ENCODE peak calls at places on chromosome 13, in ten cellular contexts. X is GM12892, E is RPMI8226, D is mesothelial cell of epicardium, U is substantia nigra, I is choroid plexus epithelial cell, C is left colon, Y is aorta, M is AG10803, S is midbrain. A is an unnamed sample.

GRCh38 chr13:114010401-114011101 is 36.7 kb upstream of the C13orf46 start:
- DNase-seq in I (no peak), E (no peak), U (no peak), X (no peak), C (no peak), S (no peak), M (no peak), Y (peak; percentile 71), D (no peak), A (no peak)

GRCh38 chr13:75250526-75251183 is 231.3 kb downstream of the TBC1D4 start:
- DNase-seq in X (no peak), E (no peak), C (no peak), I (peak; percentile 86), S (no peak), D (no peak), M (peak; percentile 3), Y (no peak), U (no peak), A (no peak)

GRCh38 chr13:110270507-110270906 is 36.5 kb downstream of the COL4A1 start:
- DNase-seq in X (no peak), E (no peak), C (no peak), M (no peak), D (no peak), I (no peak), Y (no peak), S (no peak), U (no peak), A (no peak)

GRCh38 chr13:34156841-34157365 is 339.0 kb downstream of the RFC3 start:
- DNase-seq in M (peak; percentile 91), X (peak; percentile 21), I (peak; percentile 97), E (peak; percentile 20), S (no peak), D (no peak), Y (peak; percentile 89), C (peak; percentile 73), U (no peak), A (no peak)

GRCh38 chr13:60492187-60492586 is 95.2 kb downstream of the TDRD3 start:
- DNase-seq in E (no peak), D (no peak), X (no peak), M (no peak), S (no peak), Y (no peak), C (no peak), U (no peak), I (no peak), A (no peak)

GRCh38 chr13:82772802-82773201 is 1109.5 kb downstream of the SLITRK1 start:
- DNase-seq in D (no peak), S (no peak), C (no peak), U (no peak), E (no peak), X (no peak), Y (no peak), M (peak; percentile 9), I (peak; percentile 44), A (no peak)

GRCh38 chr13:111915104-111915551 is 151.8 kb upstream of the SOX1 start:
- DNase-seq in E (no peak), I (no peak), M (no peak), X (no peak), S (no peak), U (no peak), Y (no peak), C (no peak), D (no peak), A (no peak)

GRCh38 chr13:114115796-114116195 is 16.6 kb downstream of the RASA3 start:
- DNase-seq in I (no peak), E (no peak), Y (no peak), M (no peak), S (no peak), U (no peak), D (no peak), X (no peak), C (peak; percentile 12), A (no peak)

GRCh38 chr13:31761951-31762350 is 22.6 kb downstream of the RXFP2 start:
- DNase-seq in Y (no peak), C (no peak), X (no peak), I (no peak), M (peak; percentile 60), S (no peak), D (no peak), U (no peak), E (no peak), A (no peak)

GRCh38 chr13:25218011-25218410 is 45.9 kb upstream of the AMER2 start:
- DNase-seq in D (no peak), Y (no peak), U (no peak), C (no peak), I (no peak), E (no peak), X (no peak), S (no peak), M (peak; percentile 7), A (no peak)

GRCh38 chr13:46641274-46642081 is 88.5 kb downstream of the LRCH1 start:
- DNase-seq in I (peak; percentile 42), U (no peak), Y (no peak), D (no peak), X (no peak), E (no peak), M (no peak), S (no peak), C (no peak), A (no peak)

GRCh38 chr13:94640676-94641075 is 39.0 kb downstream of the GPR180 start:
- DNase-seq in Y (no peak), C (no peak), E (no peak), D (no peak), S (no peak), M (peak; percentile 11), I (peak; percentile 48), U (no peak), X (no peak), A (no peak)

GRCh38 chr13:36815069-36815468 is 4.0 kb upstream of the RFXAP start:
- DNase-seq in X (no peak), C (no peak), E (peak; percentile 38), M (no peak), D (no peak), I (no peak), U (no peak), Y (no peak), S (no peak), A (no peak)

GRCh38 chr13:79749985-79750551 is 269.1 kb downstream of the NDFIP2 start:
- DNase-seq in I (peak; percentile 100), S (no peak), Y (no peak), X (no peak), M (peak; percentile 100), D (peak; percentile 43), C (peak; percentile 10), E (no peak), U (no peak), A (no peak)

GRCh38 chr13:93621051-93621450 is 394.4 kb downstream of the GPC6 start:
- DNase-seq in I (no peak), X (no peak), C (no peak), M (no peak), D (no peak), E (no peak), Y (no peak), S (no peak), U (no peak), A (no peak)

GRCh38 chr13:113064534-113065405 is 40.8 kb upstream of the F7 start:
- DNase-seq in E (no peak), I (peak; percentile 37), X (no peak), C (no peak), U (no peak), S (no peak), D (no peak), Y (peak; percentile 74), M (peak; percentile 33), A (no peak)

GRCh38 chr13:59047546-59047945 is 1116.2 kb downstream of the DIAPH3 start:
- DNase-seq in I (peak; percentile 18), X (no peak), E (no peak), C (no peak), S (no peak), D (no peak), Y (no peak), U (no peak), M (no peak), A (no peak)

GRCh38 chr13:48156466-48156865 is 61.6 kb upstream of the MED4 start:
- DNase-seq in M (no peak), I (no peak), X (no peak), E (no peak), S (no peak), C (peak; percentile 47), D (no peak), Y (no peak), U (no peak), A (peak; percentile 63)

GRCh38 chr13:100836696-100837095 is 162.1 kb upstream of the TMTC4 start:
- DNase-seq in X (no peak), I (peak; percentile 47), U (no peak), C (no peak), S (no peak), M (no peak), Y (no peak), E (no peak), D (no peak), A (no peak)

GRCh38 chr13:52001120-52001731 is 10.0 kb downstream of the ATP7B start:
- DNase-seq in S (no peak), D (no peak), X (peak; percentile 39), Y (no peak), U (no peak), M (peak; percentile 55), E (peak; percentile 15), I (peak; percentile 71), C (no peak), A (no peak)

GRCh38 chr13:64074989-64075474 is 2659.4 kb upstream of the PCDH20 start:
- DNase-seq in E (peak; percentile 31), X (no peak), Y (peak; percentile 51), C (no peak), U (no peak), S (no peak), D (no peak), M (no peak), I (no peak), A (no peak)

GRCh38 chr13:101930331-101930730 is 471.5 kb downstream of the FGF14 start:
- DNase-seq in D (no peak), C (no peak), M (peak; percentile 6), Y (no peak), E (no peak), U (no peak), X (no peak), I (peak; percentile 22), S (no peak), A (no peak)

GRCh38 chr13:105806335-105806920 is 729.0 kb downstream of the EFNB2 start:
- DNase-seq in M (no peak), C (no peak), X (no peak), Y (no peak), S (no peak), U (no peak), I (peak; percentile 54), E (no peak), D (no peak), A (no peak)

GRCh38 chr13:101474419-101474957 is 22.0 kb downstream of the ITGBL1 start:
- DNase-seq in S (peak; percentile 84), M (peak; percentile 91), D (no peak), Y (no peak), I (peak; percentile 92), E (no peak), C (no peak), U (peak; percentile 27), X (no peak), A (no peak)

GRCh38 chr13:101092985-101093384 is 323.3 kb downstream of the NALCN start:
- DNase-seq in S (no peak), D (no peak), M (no peak), E (no peak), C (no peak), X (no peak), Y (no peak), U (no peak), I (peak; percentile 3), A (no peak)

GRCh38 chr13:66994097-66994496 is 236.0 kb downstream of the PCDH9 start:
- DNase-seq in U (peak; percentile 72), M (peak; percentile 60), C (peak; percentile 27), I (peak; percentile 76), D (peak; percentile 27), E (peak; percentile 15), S (peak; percentile 93), Y (peak; percentile 78), X (no peak), A (no peak)

GRCh38 chr13:99403458-99403971 is 96.3 kb upstream of the GPR183 start:
- DNase-seq in S (no peak), X (no peak), C (peak; percentile 77), Y (peak; percentile 30), M (no peak), E (no peak), U (no peak), D (no peak), I (no peak), A (no peak)

GRCh38 chr13:40793339-40793738 is 3.9 kb downstream of the SLC25A15 start:
- DNase-seq in E (no peak), S (no peak), Y (no peak), I (no peak), C (no peak), D (no peak), U (no peak), X (no peak), M (no peak), A (no peak)